ENCODE peak calls at places on chromosomes 2 and 18, in four cellular contexts. V, O, B and H are unnamed samples.

GRCh38 chr2:103176289-103176915 is 414.6 kb downstream of the TMEM182 start:
- DNase-seq in B (no peak), O (no peak), V (no peak), H (no peak)

GRCh38 chr2:147937744-147938349 is 82.7 kb downstream of the ORC4 start:
- DNase-seq in B (no peak), V (no peak), O (no peak), H (no peak)

GRCh38 chr18:48804856-48805610 is 145.7 kb downstream of the SMAD7 start:
- DNase-seq in V (peak; percentile 56), B (no peak), O (no peak), H (no peak)

GRCh38 chr2:111698743-111699554 is 185.0 kb downstream of the ANAPC1 start:
- DNase-seq in V (no peak), B (no peak), O (peak; percentile 84), H (no peak)

GRCh38 chr2:12619975-12620374 is 96.8 kb upstream of the TRIB2 start:
- DNase-seq in O (no peak), B (no peak), V (no peak), H (no peak)

GRCh38 chr2:178920916-178921513 is 113.8 kb upstream of the TTN start:
- DNase-seq in O (no peak), B (no peak), V (no peak), H (no peak)

GRCh38 chr2:20616341-20616871 is 34.5 kb downstream of the HS1BP3 start:
- DNase-seq in V (peak; percentile 72), B (no peak), O (no peak), H (no peak)

GRCh38 chr18:74434466-74434865 is 22.6 kb downstream of the DIPK1C start:
- DNase-seq in B (no peak), V (no peak), O (no peak), H (no peak)

GRCh38 chr18:8705280-8705940 is at the start of gene MTCL1:
- DNase-seq in V (no peak), O (no peak), B (peak; percentile 81), H (peak; percentile 76)

GRCh38 chr2:128016620-128017019 is 11.2 kb downstream of the SAP130 start:
- DNase-seq in V (no peak), O (no peak), B (no peak), H (no peak)

GRCh38 chr2:234135750-234136221 is 85.3 kb downstream of the SPP2 start:
- DNase-seq in B (peak; percentile 58), O (no peak), V (no peak), H (peak; percentile 71)

GRCh38 chr2:172093416-172094318 is 8.4 kb downstream of the DLX1 start:
- DNase-seq in B (peak; percentile 39), V (no peak), O (no peak), H (peak; percentile 17)

GRCh38 chr2:164456599-164456998 is 164.7 kb downstream of the GRB14 start:
- DNase-seq in B (no peak), V (no peak), O (no peak), H (no peak)

GRCh38 chr2:23330214-23330613 is 54.8 kb upstream of the KLHL29 start:
- DNase-seq in O (no peak), V (no peak), B (no peak), H (no peak)

GRCh38 chr2:98734823-98735260 is 3.9 kb upstream of the MGAT4A start:
- DNase-seq in V (no peak), B (no peak), O (no peak), H (no peak)

GRCh38 chr2:189661957-189662321 is 680 bp downstream of the ASNSD1 start:
- DNase-seq in O (no peak), B (no peak), V (no peak), H (no peak)

GRCh38 chr2:201860541-201861154 is 54.3 kb downstream of the CDK15 start:
- DNase-seq in B (peak; percentile 78), O (peak; percentile 48), V (no peak), H (peak; percentile 70)

GRCh38 chr2:11896386-11896785 is 150.0 kb downstream of the LPIN1 start:
- DNase-seq in V (no peak), O (no peak), B (no peak), H (no peak)

GRCh38 chr2:121362776-121363175 is 77.8 kb upstream of the TFCP2L1 start:
- DNase-seq in O (no peak), V (no peak), B (no peak), H (no peak)

GRCh38 chr2:241285596-241285995 is 29.9 kb downstream of the HDLBP start:
- DNase-seq in O (no peak), B (no peak), V (no peak), H (no peak)

GRCh38 chr2:128069769-128070168 is 21.2 kb upstream of the UGGT1 start:
- DNase-seq in O (no peak), B (no peak), V (no peak), H (no peak)

GRCh38 chr2:237617305-237617982 is 9.9 kb upstream of the LRRFIP1 start:
- DNase-seq in V (no peak), B (no peak), O (no peak), H (no peak)

GRCh38 chr2:155965415-155966070 is 367.0 kb downstream of the NR4A2 start:
- DNase-seq in O (no peak), V (no peak), B (no peak), H (no peak)

GRCh38 chr2:74887961-74888670 is 54.2 kb downstream of the HK2 start:
- DNase-seq in O (no peak), B (no peak), V (no peak), H (no peak)

GRCh38 chr2:109487237-109487869 is 126.4 kb downstream of the SEPTIN10 start:
- DNase-seq in O (no peak), B (no peak), V (peak; percentile 77), H (no peak)

GRCh38 chr2:159807183-159808037 is 9.4 kb upstream of the CD302 start:
- DNase-seq in V (no peak), B (peak; percentile 34), O (peak; percentile 36), H (no peak)

GRCh38 chr2:148664229-148664628 is 19.7 kb downstream of the EPC2 start:
- DNase-seq in O (no peak), B (no peak), V (no peak), H (no peak)

GRCh38 chr2:177683473-177684069 is 291.0 kb downstream of the AGPS start:
- DNase-seq in V (no peak), B (no peak), O (no peak), H (no peak)

GRCh38 chr2:137117385-137117784 is 352.0 kb downstream of the THSD7B start:
- DNase-seq in V (no peak), O (no peak), B (no peak), H (no peak)

GRCh38 chr2:234476766-234477165 is 20.1 kb downstream of the ARL4C start:
- DNase-seq in O (no peak), B (no peak), V (no peak), H (no peak)

GRCh38 chr2:109098251-109098920 is 30.6 kb upstream of the SH3RF3 start:
- DNase-seq in V (no peak), O (no peak), B (no peak), H (no peak)